ENCODE peak calls at places on chromosome 16, in five cellular contexts. Y is testis, I is endothelial cell, U is MM.1S, X is heart left ventricle. F is an unnamed sample.

GRCh38 chr16:4212207-4212933 is 29.5 kb downstream of the SRL start:
- DNase-seq in X (peak), Y (peak), U (no peak), I (no peak), F (no peak)

GRCh38 chr16:56824335-56824734 is 40.7 kb upstream of the SLC12A3 start:
- DNase-seq in X (no peak), Y (peak), U (peak), I (no peak), F (no peak)

GRCh38 chr16:64866026-64866425 is 255.8 kb downstream of the CDH11 start:
- DNase-seq in U (no peak), X (no peak), Y (no peak), I (no peak), F (no peak)

GRCh38 chr16:58026139-58026704 is 668 bp downstream of the MMP15 start:
- DNase-seq in I (peak), Y (no peak), U (no peak), X (peak), F (peak)

GRCh38 chr16:23670137-23670776 is 8.4 kb upstream of the PLK1 start:
- DNase-seq in Y (no peak), U (no peak), I (no peak), X (no peak), F (no peak)

GRCh38 chr16:7561908-7562405 is 229.3 kb downstream of the RBFOX1 start:
- DNase-seq in I (no peak), Y (no peak), U (no peak), X (no peak), F (no peak)

GRCh38 chr16:85902366-85903155 is 3.6 kb downstream of the IRF8 start:
- DNase-seq in X (no peak), U (peak), I (no peak), Y (no peak), F (peak)

GRCh38 chr16:81616321-81617020 is 162.6 kb upstream of the PLCG2 start:
- DNase-seq in U (peak), I (no peak), X (peak), Y (peak), F (peak)

GRCh38 chr16:58661199-58661830 is 23.3 kb downstream of the SLC38A7 start:
- DNase-seq in I (peak), U (peak), Y (peak), X (no peak), F (no peak)

GRCh38 chr16:88208112-88208511 is 174.6 kb upstream of the ZNF469 start:
- DNase-seq in U (no peak), X (no peak), Y (peak), I (no peak), F (no peak)

GRCh38 chr16:89217388-89218191 is at the start of gene ZNF778:
- DNase-seq in Y (peak), X (peak), I (peak), U (peak), F (peak)

GRCh38 chr16:76683051-76683450 is 405.9 kb downstream of the CNTNAP4 start:
- DNase-seq in Y (no peak), U (no peak), X (no peak), I (no peak), F (no peak)

GRCh38 chr16:89864421-89864820 is 9.0 kb upstream of the TCF25 start:
- DNase-seq in Y (no peak), X (peak), U (no peak), I (no peak), F (no peak)

GRCh38 chr16:78628526-78628925 is 529.1 kb downstream of the WWOX start:
- DNase-seq in Y (no peak), U (no peak), X (no peak), I (no peak), F (no peak)

GRCh38 chr16:29806641-29807425 is 504 bp downstream of the MAZ start:
- DNase-seq in I (peak), Y (peak), U (peak), X (peak), F (peak)

GRCh38 chr16:5505093-5505887 is 407.7 kb upstream of the EEF2KMT start:
- DNase-seq in I (no peak), Y (no peak), X (no peak), U (no peak), F (no peak)

GRCh38 chr16:5500526-5500925 is 402.9 kb upstream of the EEF2KMT start:
- DNase-seq in I (no peak), U (no peak), X (no peak), Y (no peak), F (no peak)

GRCh38 chr16:5504028-5504758 is 406.6 kb upstream of the EEF2KMT start:
- DNase-seq in U (no peak), X (no peak), I (no peak), Y (no peak), F (no peak)

GRCh38 chr16:5502467-5502869 is 404.9 kb upstream of the EEF2KMT start:
- DNase-seq in Y (peak), I (peak), X (no peak), U (no peak), F (no peak)

GRCh38 chr16:5502944-5503343 is 405.3 kb upstream of the EEF2KMT start:
- DNase-seq in Y (no peak), X (no peak), U (no peak), I (no peak), F (no peak)
- TF ChIP-seq CTCF in Y (no peak), X (no peak), U (no peak), I (no peak), F (no peak)

DNA sequence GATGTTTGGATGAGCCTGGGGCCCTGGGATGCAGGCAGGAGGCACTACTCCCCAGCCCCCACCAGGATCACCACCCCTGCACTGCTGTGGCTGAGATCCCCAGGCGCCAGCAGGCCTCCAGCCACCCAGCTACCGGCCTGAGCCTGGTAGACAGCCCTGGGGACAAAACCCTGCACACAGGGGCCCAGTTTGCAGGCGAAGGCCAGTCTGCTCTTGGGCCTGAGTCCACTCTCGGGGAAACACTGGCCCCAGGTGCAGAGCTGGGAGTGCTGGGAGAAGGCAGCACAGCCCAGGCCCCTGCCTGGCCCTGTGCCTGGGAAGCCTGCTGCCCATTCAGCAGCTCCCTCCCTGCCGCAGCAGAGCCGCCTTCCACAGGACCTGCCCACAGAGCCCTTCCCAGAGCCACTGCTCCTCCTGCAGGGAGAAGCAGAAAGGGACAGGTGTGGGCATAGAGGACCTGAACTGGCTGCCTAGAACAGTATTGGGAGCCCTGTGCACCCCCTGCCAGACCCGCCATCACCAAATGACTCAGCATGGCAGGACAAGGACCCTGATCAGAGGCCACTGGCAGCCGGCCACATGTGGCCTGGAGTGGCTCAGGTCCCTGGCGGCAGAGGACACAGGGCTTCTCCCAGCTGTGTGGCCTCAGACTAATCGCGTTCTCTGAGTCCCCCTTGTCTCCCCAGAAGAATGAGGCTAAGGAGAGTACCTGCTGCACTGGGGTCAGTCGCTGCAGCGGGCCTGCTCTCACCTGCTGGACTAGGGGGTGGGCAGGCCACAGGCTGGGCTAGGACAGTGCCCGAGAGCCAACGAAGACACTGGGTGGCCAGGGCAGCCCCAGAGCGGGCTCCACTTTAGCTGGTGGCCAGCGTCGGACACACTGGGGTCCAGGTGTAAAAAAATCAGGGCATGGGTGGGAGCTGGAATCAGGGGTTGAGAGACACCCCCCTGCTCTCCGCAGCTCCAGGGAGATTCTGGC is 10.7 kb downstream of the MSRB1 start:
- DNase-seq in I (no peak), Y (peak), X (no peak), U (no peak), F (no peak)
- TF ChIP-seq CTCF in I (no peak), Y (no peak), X (no peak), U (no peak), F (no peak)

GRCh38 chr16:74449470-74449869 is 28.2 kb upstream of the CLEC18B start:
- DNase-seq in Y (no peak), I (no peak), X (no peak), U (no peak), F (no peak)
- TF ChIP-seq CTCF in Y (no peak), I (no peak), X (no peak), U (no peak), F (no peak)

GRCh38 chr16:66728804-66729203 is 22.6 kb downstream of the DYNC1LI2 start:
- DNase-seq in X (no peak), Y (no peak), I (no peak), U (no peak), F (no peak)
- TF ChIP-seq CTCF in X (no peak), Y (no peak), I (no peak), U (no peak), F (no peak)

DNA sequence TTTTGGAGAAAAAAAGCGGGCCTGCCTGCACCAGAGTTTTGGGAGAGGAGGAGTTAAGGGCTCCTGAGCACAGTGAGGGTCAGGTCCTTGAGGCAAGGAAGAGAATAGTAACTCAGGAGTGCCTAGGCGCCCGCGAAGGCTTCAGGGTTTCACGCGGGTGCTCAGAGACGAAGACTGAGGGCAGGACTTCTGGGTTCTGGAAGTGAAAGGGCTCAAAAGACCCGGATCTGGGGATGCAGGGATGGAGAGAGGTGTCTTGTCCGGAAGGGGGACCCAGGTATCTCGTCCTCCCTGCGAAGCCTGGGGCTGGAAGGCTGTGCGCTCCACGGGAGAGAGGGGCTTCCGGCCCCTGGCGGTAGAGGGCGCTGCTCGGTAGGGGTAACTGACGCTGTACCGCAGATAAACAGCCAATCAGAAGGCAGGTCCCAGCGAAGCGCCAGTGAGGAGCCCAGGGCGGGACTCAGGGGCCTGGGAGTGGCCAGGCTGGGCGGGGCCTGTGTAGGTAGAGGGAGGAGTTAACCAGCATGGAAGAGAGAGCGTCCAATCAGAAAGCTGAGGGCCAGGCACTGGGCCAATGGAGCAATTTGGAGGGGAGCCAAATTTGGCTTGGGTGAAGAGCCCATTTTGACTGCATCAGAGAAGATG is 729 bp downstream of the TGFB1I1 start:
- DNase-seq in X (peak), I (peak), U (no peak), Y (peak), F (no peak)
- TF ChIP-seq CTCF in X (peak), I (peak), U (no peak), Y (peak), F (no peak)

DNA sequence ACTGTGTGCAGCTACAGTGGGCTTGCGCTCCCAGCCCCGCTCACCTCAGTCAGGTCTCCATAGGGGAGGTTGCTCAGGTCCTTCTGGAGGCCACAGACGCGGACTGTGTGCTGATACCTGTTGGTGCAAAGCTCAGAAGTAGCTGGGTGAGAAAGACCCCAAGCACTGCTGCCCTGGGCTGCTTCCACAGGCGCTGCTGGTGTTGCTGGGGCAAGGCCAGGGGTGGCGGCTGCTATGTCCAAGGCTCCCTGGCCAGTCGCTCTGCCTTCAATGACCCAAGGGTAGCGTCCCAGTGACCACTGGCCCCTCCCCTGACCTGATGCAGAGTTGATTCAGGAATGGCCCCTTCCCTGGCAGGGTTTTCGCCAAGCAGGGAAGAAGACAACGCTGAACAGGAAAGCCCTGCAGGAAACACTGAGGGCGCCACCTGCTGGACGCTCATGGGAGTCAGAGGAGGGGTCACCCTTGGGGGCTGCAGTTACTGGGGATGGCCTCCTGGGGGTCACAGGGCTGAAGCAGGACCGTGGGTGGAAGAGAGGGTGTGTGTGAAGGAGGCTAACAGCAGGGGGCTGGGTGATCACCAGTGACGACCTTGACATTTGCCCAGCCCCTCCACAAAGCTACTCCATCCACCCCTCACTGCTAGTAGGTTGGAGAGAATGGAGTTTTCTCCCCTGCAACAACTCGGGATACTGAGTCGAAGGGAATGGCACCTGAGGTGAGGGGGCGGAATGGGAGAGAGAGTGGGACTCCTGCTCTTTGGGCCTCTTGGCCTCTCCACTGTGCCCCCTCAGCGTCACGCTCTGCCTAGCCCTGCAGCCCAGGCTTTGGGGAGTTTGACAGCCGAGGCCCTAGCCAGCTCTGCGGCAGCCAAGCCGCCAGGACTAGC is 38.3 kb downstream of the ABCC12 start:
- DNase-seq in I (peak), Y (peak), U (no peak), X (peak), F (peak)
- TF ChIP-seq CTCF in I (peak), Y (peak), U (peak), X (peak), F (no peak)

DNA sequence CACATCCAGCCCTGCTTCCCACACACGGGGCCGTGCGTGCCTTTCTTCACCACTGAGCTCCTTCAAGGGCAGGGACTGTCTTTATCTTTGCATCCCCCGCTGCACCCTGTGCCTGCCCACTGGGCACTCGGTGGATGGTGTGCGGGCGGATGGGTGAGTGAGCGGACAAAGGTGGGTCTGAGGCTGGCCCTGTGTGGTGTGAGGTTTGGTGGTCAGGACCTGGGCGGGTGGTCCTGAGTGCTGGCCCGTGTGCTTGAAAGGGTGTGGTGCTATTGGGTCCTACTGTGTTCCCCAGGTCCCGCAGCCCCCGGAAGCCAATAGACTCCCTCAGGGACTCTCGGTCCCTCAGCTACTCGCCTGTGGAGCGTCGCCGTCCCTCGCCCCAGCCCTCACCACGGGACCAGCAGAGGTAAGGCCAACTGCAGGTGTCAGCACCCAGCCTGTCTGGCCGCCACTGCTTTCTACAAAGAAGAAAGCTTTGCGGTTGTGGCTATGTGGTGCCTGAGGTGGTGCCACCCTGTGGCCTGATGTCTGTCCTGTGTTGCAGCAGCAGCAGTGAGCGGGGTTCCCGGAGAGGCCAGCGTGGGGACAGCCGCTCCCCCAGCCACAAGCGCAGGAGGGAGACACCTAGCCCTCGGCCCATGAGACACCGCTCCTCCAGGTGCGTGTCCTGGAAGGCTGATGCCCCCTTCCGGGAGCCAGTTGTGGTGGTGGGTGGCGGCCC is 6.9 kb downstream of the ELOB start:
- DNase-seq in I (no peak), Y (peak), X (peak), U (peak), F (no peak)
- TF ChIP-seq CTCF in I (no peak), Y (no peak), X (no peak), U (no peak), F (no peak)

F was measured in activated B cell treated with CpG ODN at 0.5 μM for 24 hours.